ENCODE peak calls at places on chromosomes 16 and 17, in nine cellular contexts. H is Caco-2; C is fibroblast of lung; G is ascending aorta; N is spleen; M is CD4-positive, alpha-beta T cell; K is HCT116; L is left ventricle myocardium inferior; P is transverse colon. S is an unnamed sample. For H3K27me3, the result is how much of the 10 kb centered on the place peaks cover.

GRCh38 chr16:21166561-21166961 is 8.1 kb downstream of the LDAF1 start:
- DNase-seq in H (peak), C (peak), G (no peak), N (no peak), M (no peak), K (no peak), L (no peak), P (no peak), S (no peak)

GRCh38 chr16:78464833-78465232 is 365.4 kb downstream of the WWOX start:
- DNase-seq in H (no peak), C (no peak), G (no peak), N (no peak), M (no peak), K (no peak), L (no peak), P (no peak), S (no peak)

GRCh38 chr17:81453049-81453448 is 57.8 kb downstream of the BAHCC1 start:
- DNase-seq in H (no peak), C (no peak), G (no peak), N (no peak), M (no peak), K (no peak), L (no peak), P (no peak), S (no peak)

GRCh38 chr17:10429416-10430045 is 7.8 kb upstream of the MYH8 start:
- DNase-seq in H (no peak), C (peak), G (no peak), N (no peak), M (no peak), K (no peak), L (no peak), P (no peak), S (no peak)

GRCh38 chr16:65576631-65577030 is 454.8 kb upstream of the CDH11 start:
- DNase-seq in H (no peak), C (no peak), G (no peak), N (no peak), M (no peak), K (no peak), L (no peak), P (no peak), S (no peak)

GRCh38 chr16:68972720-68973119 is 129.4 kb downstream of the TANGO6 start:
- DNase-seq in H (peak), C (peak), G (no peak), N (no peak), M (no peak), K (no peak), L (no peak), P (peak), S (no peak)

GRCh38 chr17:3966720-3967363 is 2.6 kb upstream of the ATP2A3 start:
- DNase-seq in H (no peak), C (no peak), G (no peak), N (no peak), M (no peak), K (no peak), L (no peak), P (peak), S (no peak)

GRCh38 chr16:30893082-30893743 is 664 bp downstream of the BCL7C start:
- DNase-seq in H (no peak), C (no peak), G (peak), N (peak), M (peak), K (no peak), L (no peak), P (no peak), S (no peak)

GRCh38 chr17:18141210-18141803 is 32.8 kb downstream of the MYO15A start:
- DNase-seq in H (peak), C (peak), G (no peak), N (no peak), M (no peak), K (no peak), L (no peak), P (no peak), S (peak)

GRCh38 chr17:6056104-6056503 is 14.1 kb upstream of the WSCD1 start:
- DNase-seq in H (no peak), C (no peak), G (no peak), N (no peak), M (no peak), K (no peak), L (no peak), P (no peak), S (no peak)

GRCh38 chr16:54538241-54538640 is 251.7 kb upstream of the IRX3 start:
- DNase-seq in H (peak), C (no peak), G (no peak), N (no peak), M (no peak), K (no peak), L (no peak), P (no peak), S (no peak)

GRCh38 chr17:79803997-79804855 is 7.3 kb upstream of the CBX8 start:
- DNase-seq in H (peak), C (no peak), G (no peak), N (no peak), M (no peak), K (no peak), L (no peak), P (no peak), S (no peak)

GRCh38 chr17:6599364-6599763 is 41.1 kb downstream of the KIAA0753 start:
- DNase-seq in H (no peak), C (no peak), G (no peak), N (no peak), M (no peak), K (no peak), L (no peak), P (no peak), S (no peak)

GRCh38 chr16:81544261-81544660 is 99.7 kb downstream of the CMIP start:
- DNase-seq in H (no peak), C (no peak), G (no peak), N (peak), M (no peak), K (no peak), L (no peak), P (no peak), S (no peak)

GRCh38 chr16:11325404-11326083 is 19.7 kb upstream of the RMI2 start:
- DNase-seq in H (no peak), C (no peak), G (no peak), N (no peak), M (no peak), K (no peak), L (no peak), P (no peak), S (no peak)

GRCh38 chr17:82805823-82806222 is 34.0 kb downstream of the ZNF750 start:
- DNase-seq in H (no peak), C (no peak), G (no peak), N (no peak), M (no peak), K (no peak), L (no peak), P (no peak), S (no peak)

GRCh38 chr17:3958200-3958599 is 6.0 kb downstream of the ATP2A3 start:
- DNase-seq in H (no peak), C (no peak), G (no peak), N (no peak), M (no peak), K (no peak), L (no peak), P (no peak), S (no peak)

GRCh38 chr16:65975049-65975708 is 391.3 kb upstream of the CDH5 start:
- DNase-seq in H (peak), C (peak), G (no peak), N (no peak), M (no peak), K (peak), L (no peak), P (no peak), S (no peak)

GRCh38 chr17:17792551-17793377 is 44.0 kb downstream of the SREBF1 start:
- DNase-seq in H (no peak), C (peak), G (no peak), N (peak), M (peak), K (no peak), L (no peak), P (no peak), S (peak)

GRCh38 chr17:39923836-39924690 is 3.3 kb downstream of the ORMDL3 start:
- DNase-seq in H (no peak), C (no peak), G (no peak), N (no peak), M (no peak), K (no peak), L (no peak), P (no peak), S (no peak)

GRCh38 chr17:58082341-58082869 is 814 bp upstream of the DYNLL2 start:
- DNase-seq in H (peak), C (no peak), G (no peak), N (no peak), M (no peak), K (no peak), L (no peak), P (no peak), S (no peak)

GRCh38 chr17:58081641-58082340 is 1.4 kb upstream of the DYNLL2 start:
- DNase-seq in H (no peak), C (no peak), G (no peak), N (no peak), M (no peak), K (no peak), L (no peak), P (no peak), S (no peak)

GRCh38 chr17:58083491-58084316 is 485 bp downstream of the DYNLL2 start:
- DNase-seq in H (peak), C (peak), G (peak), N (peak), M (peak), K (no peak), L (peak), P (peak), S (peak)

GRCh38 chr17:58082870-58083490 is at the start of gene DYNLL2:
- DNase-seq in H (peak), C (peak), G (peak), N (peak), M (peak), K (peak), L (peak), P (peak), S (peak)

DNA sequence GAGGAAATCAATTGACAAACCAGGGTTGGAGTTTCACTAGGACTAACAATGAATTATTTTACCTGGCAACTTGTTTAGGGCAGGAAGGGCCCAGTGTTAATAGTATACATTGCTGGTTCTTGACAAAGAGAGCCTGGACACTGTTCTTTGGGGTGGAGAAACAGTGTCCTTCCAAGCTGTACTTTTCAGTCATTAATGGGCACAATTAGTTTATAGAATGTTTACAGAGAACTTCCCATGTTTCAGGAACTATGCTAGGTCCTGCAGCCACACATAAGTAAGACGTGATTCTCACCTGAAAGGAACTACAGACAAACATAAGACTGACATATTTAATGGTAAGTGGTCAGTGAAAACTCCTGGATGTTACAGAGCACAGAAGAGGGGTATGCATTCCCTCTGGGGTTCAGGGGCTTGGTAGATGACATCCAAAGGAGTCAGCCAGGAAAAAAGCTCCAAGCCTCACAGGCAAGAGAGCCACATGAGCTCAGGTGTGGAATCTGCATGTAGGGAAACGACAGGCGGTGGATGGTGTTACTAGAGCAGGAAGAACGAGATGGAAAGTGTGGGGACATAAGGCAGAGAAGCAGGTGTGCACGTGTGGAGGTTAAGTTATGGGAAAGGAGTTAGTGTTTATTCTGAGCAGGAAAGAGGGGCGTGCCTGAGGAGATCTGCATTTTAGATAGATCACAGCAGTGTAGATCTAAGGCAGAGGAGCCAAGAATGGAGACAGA is 3.8 kb upstream of the DYNLL2 start:
- DNase-seq in H (no peak), C (no peak), G (no peak), N (no peak), M (no peak), K (no peak), L (no peak), P (no peak), S (no peak)
- H3K27me3 ChIP-seq in H (under half), C (under half), G (under half), N (under half), M (under half), K (under half), L (under half), P (under half), S (under half)

DNA sequence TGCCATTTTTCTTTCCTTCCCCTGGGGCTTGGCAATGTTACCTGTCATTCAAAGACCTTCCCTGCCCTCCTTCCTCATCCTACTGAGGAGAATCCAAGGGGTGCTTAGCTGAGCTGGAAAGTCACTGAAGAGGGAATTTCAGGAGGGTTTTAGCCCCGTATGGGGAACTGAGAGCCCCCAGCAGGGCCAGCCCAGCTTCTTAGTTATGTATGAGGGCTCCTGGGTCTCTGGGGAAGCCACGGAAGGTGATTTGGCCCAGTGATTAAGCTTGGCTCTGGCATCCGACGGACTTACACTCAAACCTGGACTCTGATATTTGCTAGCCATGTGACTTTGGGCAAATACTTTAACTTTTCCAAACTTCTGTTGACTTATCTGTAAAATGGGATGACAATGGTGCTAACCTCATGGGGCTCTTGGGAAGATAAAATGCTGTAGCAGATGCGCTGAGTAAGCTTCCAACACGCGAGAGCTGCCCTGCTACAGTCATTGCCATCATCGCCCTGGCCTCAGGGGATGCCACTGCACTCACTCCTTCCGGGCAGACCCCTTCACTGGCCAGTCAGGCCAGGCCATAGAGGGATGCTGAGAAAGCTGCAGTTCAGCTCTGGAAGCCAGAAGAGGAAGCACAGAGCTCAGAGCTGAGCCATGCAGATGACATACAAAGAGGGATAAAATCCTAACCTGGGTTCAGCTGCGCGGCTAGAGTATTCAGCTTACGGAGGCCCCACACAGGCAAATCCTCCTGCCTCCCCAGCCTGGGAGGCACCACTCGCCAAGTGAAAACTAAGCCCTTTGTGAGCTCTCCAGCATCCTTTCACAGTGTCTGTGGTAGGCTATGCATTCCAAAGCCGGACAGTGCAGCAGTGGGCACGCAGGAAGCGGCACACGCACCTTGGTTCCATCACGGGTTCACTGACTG is 44.8 kb upstream of the PIK3R6 start:
- DNase-seq in H (no peak), C (no peak), G (peak), N (no peak), M (no peak), K (no peak), L (no peak), P (no peak), S (no peak)
- H3K27me3 ChIP-seq in H (under half), C (under half), G (under half), N (under half), M (under half), K (under half), L (half or more), P (under half), S (under half)

GRCh38 chr17:8072727-8073461 is 14.6 kb downstream of the ALOX12B start:
- DNase-seq in H (no peak), C (no peak), G (no peak), N (peak), M (peak), K (no peak), L (no peak), P (no peak), S (peak)
- H3K27me3 ChIP-seq in H (under half), C (under half), G (under half), N (under half), M (under half), K (under half), L (half or more), P (half or more), S (under half)

DNA sequence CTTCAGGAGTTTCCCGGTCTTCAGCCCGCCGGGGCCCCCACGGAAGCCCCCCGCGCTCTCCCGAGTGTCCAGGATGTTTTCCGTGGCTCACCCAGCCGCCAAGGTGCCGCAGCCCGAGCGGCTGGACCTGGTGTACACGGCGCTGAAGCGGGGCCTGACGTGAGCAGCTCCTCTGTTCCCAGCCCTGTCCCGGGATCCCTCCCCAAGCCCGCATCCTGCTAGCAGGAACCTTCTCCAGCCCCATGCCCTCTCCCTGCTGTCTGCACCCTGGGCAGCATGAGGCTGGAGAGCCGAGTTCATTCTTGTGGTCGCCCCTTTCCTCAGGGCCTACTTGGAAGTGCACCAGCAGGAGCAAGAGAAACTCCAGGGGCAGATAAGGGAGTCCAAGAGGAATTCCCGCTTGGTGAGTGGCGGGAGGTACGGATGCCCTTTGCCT is 10.1 kb downstream of the RIPOR1 start:
- DNase-seq in H (peak), C (peak), G (no peak), N (no peak), M (no peak), K (no peak), L (no peak), P (no peak), S (no peak)
- H3K27me3 ChIP-seq in H (under half), C (under half), G (under half), N (under half), M (under half), K (under half), L (under half), P (under half), S (under half)

DNA sequence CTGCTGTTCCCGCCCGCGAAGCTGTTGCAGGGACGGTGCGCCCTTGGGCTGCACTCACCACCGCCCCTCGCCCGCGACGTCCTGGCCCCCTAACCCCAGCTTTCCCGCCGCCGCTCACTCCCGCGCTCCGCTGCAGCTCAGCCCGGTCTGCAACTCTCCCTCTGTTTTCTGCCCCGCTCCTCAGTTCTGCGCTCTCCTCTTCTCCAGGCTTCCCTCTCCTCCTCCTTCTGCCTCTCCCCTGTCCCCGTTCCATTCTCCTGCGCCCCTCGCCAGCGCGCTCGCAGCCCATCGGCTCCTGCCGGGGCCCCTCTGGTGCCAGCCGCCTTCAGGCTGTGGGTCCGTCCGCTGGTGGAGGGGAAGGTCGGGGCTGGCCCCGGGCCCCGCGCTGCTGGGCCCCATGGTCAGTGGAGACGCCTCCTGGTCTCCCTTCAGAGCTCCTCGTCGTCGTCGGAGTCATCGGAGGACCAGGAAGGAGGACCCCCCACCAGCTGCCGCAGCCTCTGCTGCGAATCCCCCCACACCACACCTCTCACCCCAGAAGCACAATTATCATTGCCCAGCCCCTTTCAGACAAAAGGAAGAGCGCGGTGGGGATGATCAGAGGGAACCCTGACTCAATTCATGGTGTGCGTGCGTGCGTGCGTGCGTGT is 223.2 kb upstream of the FOXF1 start:
- DNase-seq in H (no peak), C (no peak), G (no peak), N (no peak), M (no peak), K (no peak), L (no peak), P (no peak), S (no peak)
- H3K27me3 ChIP-seq in H (under half), C (under half), G (under half), N (under half), M (half or more), K (half or more), L (half or more), P (half or more), S (under half)

GRCh38 chr16:89072216-89073130 is 21.2 kb upstream of the ACSF3 start:
- DNase-seq in H (no peak), C (no peak), G (no peak), N (no peak), M (no peak), K (no peak), L (peak), P (no peak), S (no peak)
- H3K27me3 ChIP-seq in H (under half), C (under half), G (under half), N (under half), M (under half), K (under half), L (half or more), P (under half), S (under half)

DNA sequence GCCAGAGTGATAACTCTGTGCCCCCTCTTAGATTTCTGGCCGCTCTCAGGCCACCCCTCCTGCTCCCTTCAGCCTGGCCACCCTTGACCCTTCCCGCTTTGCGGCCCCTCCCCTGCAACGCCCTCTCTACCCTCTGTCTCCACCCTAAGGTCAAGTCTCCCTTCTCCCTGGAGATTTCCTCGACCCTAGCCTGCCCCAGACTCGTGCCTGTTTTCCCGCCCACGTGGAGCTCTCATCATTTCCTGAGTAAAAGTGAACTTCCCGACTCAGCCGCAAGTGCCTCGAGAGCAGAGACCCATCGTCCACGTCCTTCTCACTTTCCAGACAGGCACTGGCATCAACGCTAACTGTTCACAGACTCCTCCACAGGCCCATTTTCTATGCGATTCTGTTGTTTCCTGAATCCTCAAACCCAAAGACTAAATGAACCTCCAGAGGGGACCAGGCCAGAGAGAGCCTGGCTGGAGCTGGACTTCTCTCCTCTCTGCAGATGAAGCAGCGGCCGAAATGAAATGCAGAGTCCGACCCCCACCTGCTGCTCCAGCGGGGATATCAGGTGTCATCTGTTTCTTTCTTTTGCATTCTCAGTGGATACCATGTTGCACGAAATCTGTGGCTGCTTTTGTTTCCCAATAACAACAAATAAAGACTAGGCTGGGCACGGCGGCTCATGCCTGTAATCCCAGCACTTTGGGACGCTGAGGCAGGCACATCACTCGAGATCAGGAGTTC is 52.5 kb downstream of the RTN4RL1 start:
- DNase-seq in H (no peak), C (no peak), G (no peak), N (no peak), M (no peak), K (no peak), L (peak), P (no peak), S (no peak)
- H3K27me3 ChIP-seq in H (under half), C (under half), G (under half), N (under half), M (under half), K (under half), L (under half), P (under half), S (under half)

GRCh38 chr17:49480833-49481615 is 14.1 kb upstream of the NGFR start:
- DNase-seq in H (no peak), C (no peak), G (no peak), N (no peak), M (no peak), K (no peak), L (no peak), P (no peak), S (no peak)
- H3K27me3 ChIP-seq in H (under half), C (under half), G (under half), N (under half), M (under half), K (half or more), L (half or more), P (half or more), S (under half)

GRCh38 chr16:84267380-84267779 is 27.3 kb upstream of the WFDC1 start:
- DNase-seq in H (no peak), C (no peak), G (no peak), N (no peak), M (no peak), K (no peak), L (no peak), P (no peak), S (no peak)
- H3K27me3 ChIP-seq in H (under half), C (under half), G (under half), N (under half), M (under half), K (under half), L (under half), P (under half), S (under half)